ENCODE peak calls at places on chromosome 14, in eight cellular contexts. One of them, this sample, is unnamed. For H3K36me3, the result is how much of the 10 kb centered on the place peaks cover.

GRCh38 chr14:70315942-70316341 is 43.5 kb downstream of the COX16 start:
- DNase-seq in CD8-positive, alpha-beta T cell: no peak
- DNase-seq in left lung: no peak
- DNase-seq in pancreas: no peak
- DNase-seq in ovary: no peak
- DNase-seq in tibial artery: no peak
- DNase-seq in gastrocnemius medialis: no peak
- DNase-seq in fibroblast of lung: no peak
- DNase-seq in this sample: no peak

GRCh38 chr14:48747683-48748082 is 838.5 kb downstream of the RPS29 start:
- DNase-seq in fibroblast of lung: no peak
- DNase-seq in tibial artery: no peak
- DNase-seq in CD8-positive, alpha-beta T cell: no peak
- DNase-seq in ovary: no peak
- DNase-seq in left lung: no peak
- DNase-seq in gastrocnemius medialis: no peak
- DNase-seq in pancreas: no peak
- DNase-seq in this sample: no peak

GRCh38 chr14:89792489-89793366 is 161.8 kb downstream of the EFCAB11 start:
- DNase-seq in gastrocnemius medialis: peak
- DNase-seq in fibroblast of lung: peak
- DNase-seq in tibial artery: peak
- DNase-seq in CD8-positive, alpha-beta T cell: no peak
- DNase-seq in pancreas: no peak
- DNase-seq in ovary: no peak
- DNase-seq in left lung: no peak
- DNase-seq in this sample: no peak

GRCh38 chr14:81172353-81172752 is 48.4 kb downstream of the GTF2A1 start:
- DNase-seq in gastrocnemius medialis: no peak
- DNase-seq in pancreas: no peak
- DNase-seq in tibial artery: no peak
- DNase-seq in CD8-positive, alpha-beta T cell: no peak
- DNase-seq in fibroblast of lung: no peak
- DNase-seq in left lung: no peak
- DNase-seq in ovary: no peak
- DNase-seq in this sample: peak

GRCh38 chr14:26281280-26281998 is 316.4 kb downstream of the NOVA1 start:
- DNase-seq in gastrocnemius medialis: no peak
- DNase-seq in fibroblast of lung: peak
- DNase-seq in pancreas: no peak
- DNase-seq in left lung: no peak
- DNase-seq in CD8-positive, alpha-beta T cell: no peak
- DNase-seq in ovary: no peak
- DNase-seq in tibial artery: no peak
- DNase-seq in this sample: no peak

GRCh38 chr14:21089271-21089670 is 9.2 kb downstream of the ZNF219 start:
- DNase-seq in fibroblast of lung: no peak
- DNase-seq in gastrocnemius medialis: no peak
- DNase-seq in ovary: no peak
- DNase-seq in pancreas: no peak
- DNase-seq in left lung: no peak
- DNase-seq in CD8-positive, alpha-beta T cell: no peak
- DNase-seq in tibial artery: no peak
- DNase-seq in this sample: no peak

GRCh38 chr14:41549821-41550597 is 56.7 kb upstream of the LRFN5 start:
- DNase-seq in ovary: no peak
- DNase-seq in tibial artery: no peak
- DNase-seq in pancreas: no peak
- DNase-seq in CD8-positive, alpha-beta T cell: no peak
- DNase-seq in fibroblast of lung: peak
- DNase-seq in gastrocnemius medialis: no peak
- DNase-seq in left lung: no peak
- DNase-seq in this sample: no peak

GRCh38 chr14:66758031-66758613 is 250.2 kb downstream of the GPHN start:
- DNase-seq in gastrocnemius medialis: no peak
- DNase-seq in ovary: no peak
- DNase-seq in left lung: no peak
- DNase-seq in tibial artery: no peak
- DNase-seq in pancreas: no peak
- DNase-seq in fibroblast of lung: no peak
- DNase-seq in CD8-positive, alpha-beta T cell: no peak
- DNase-seq in this sample: no peak

GRCh38 chr14:68853749-68854148 is 60.9 kb upstream of the ZFP36L1 start:
- DNase-seq in gastrocnemius medialis: no peak
- DNase-seq in tibial artery: no peak
- DNase-seq in pancreas: no peak
- DNase-seq in fibroblast of lung: no peak
- DNase-seq in left lung: no peak
- DNase-seq in ovary: no peak
- DNase-seq in CD8-positive, alpha-beta T cell: no peak
- DNase-seq in this sample: no peak

GRCh38 chr14:34930591-34931069 is 52.2 kb upstream of the SRP54 start:
- DNase-seq in tibial artery: no peak
- DNase-seq in fibroblast of lung: no peak
- DNase-seq in pancreas: no peak
- DNase-seq in gastrocnemius medialis: no peak
- DNase-seq in ovary: no peak
- DNase-seq in left lung: no peak
- DNase-seq in CD8-positive, alpha-beta T cell: no peak
- DNase-seq in this sample: peak

GRCh38 chr14:37150414-37150813 is 22.0 kb downstream of the SLC25A21 start:
- DNase-seq in gastrocnemius medialis: no peak
- DNase-seq in left lung: no peak
- DNase-seq in pancreas: no peak
- DNase-seq in fibroblast of lung: peak
- DNase-seq in ovary: no peak
- DNase-seq in tibial artery: no peak
- DNase-seq in CD8-positive, alpha-beta T cell: no peak
- DNase-seq in this sample: no peak

GRCh38 chr14:93286212-93286890 is 46.5 kb downstream of the BTBD7 start:
- DNase-seq in CD8-positive, alpha-beta T cell: no peak
- DNase-seq in gastrocnemius medialis: no peak
- DNase-seq in tibial artery: no peak
- DNase-seq in fibroblast of lung: peak
- DNase-seq in pancreas: no peak
- DNase-seq in ovary: no peak
- DNase-seq in left lung: no peak
- DNase-seq in this sample: no peak

GRCh38 chr14:43858981-43859380 is 648.1 kb downstream of the FSCB start:
- DNase-seq in left lung: no peak
- DNase-seq in fibroblast of lung: no peak
- DNase-seq in ovary: no peak
- DNase-seq in gastrocnemius medialis: no peak
- DNase-seq in CD8-positive, alpha-beta T cell: no peak
- DNase-seq in pancreas: no peak
- DNase-seq in tibial artery: no peak
- DNase-seq in this sample: no peak
- TF ChIP-seq CTCF in left lung: no peak
- TF ChIP-seq CTCF in fibroblast of lung: no peak
- TF ChIP-seq CTCF in ovary: no peak
- TF ChIP-seq CTCF in gastrocnemius medialis: no peak
- TF ChIP-seq CTCF in CD8-positive, alpha-beta T cell: no peak
- TF ChIP-seq CTCF in pancreas: no peak
- TF ChIP-seq CTCF in tibial artery: no peak
- TF ChIP-seq CTCF in this sample: no peak

GRCh38 chr14:74572829-74573360 is 39.1 kb downstream of the LTBP2 start:
- DNase-seq in tibial artery: no peak
- DNase-seq in CD8-positive, alpha-beta T cell: no peak
- DNase-seq in left lung: no peak
- DNase-seq in ovary: no peak
- DNase-seq in fibroblast of lung: peak
- DNase-seq in pancreas: no peak
- DNase-seq in gastrocnemius medialis: no peak
- DNase-seq in this sample: no peak
- H3K4me3 ChIP-seq in tibial artery: peak
- H3K4me3 ChIP-seq in CD8-positive, alpha-beta T cell: no peak
- H3K4me3 ChIP-seq in left lung: no peak
- H3K4me3 ChIP-seq in ovary: peak
- H3K4me3 ChIP-seq in fibroblast of lung: no peak
- H3K4me3 ChIP-seq in pancreas: no peak
- H3K4me3 ChIP-seq in gastrocnemius medialis: no peak
- H3K4me3 ChIP-seq in this sample: no peak

GRCh38 chr14:52863339-52863700 is 71.9 kb upstream of the GNPNAT1 start:
- DNase-seq in ovary: no peak
- DNase-seq in left lung: no peak
- DNase-seq in tibial artery: no peak
- DNase-seq in gastrocnemius medialis: no peak
- DNase-seq in pancreas: no peak
- DNase-seq in CD8-positive, alpha-beta T cell: no peak
- DNase-seq in fibroblast of lung: peak
- DNase-seq in this sample: no peak
- H3K36me3 ChIP-seq in ovary: under half
- H3K36me3 ChIP-seq in left lung: under half
- H3K36me3 ChIP-seq in tibial artery: half or more
- H3K36me3 ChIP-seq in gastrocnemius medialis: half or more
- H3K36me3 ChIP-seq in pancreas: under half
- H3K36me3 ChIP-seq in CD8-positive, alpha-beta T cell: under half
- H3K36me3 ChIP-seq in fibroblast of lung: under half
- H3K36me3 ChIP-seq in this sample: under half

GRCh38 chr14:55381040-55381439 is 30.6 kb downstream of the ATG14 start:
- DNase-seq in pancreas: no peak
- DNase-seq in left lung: no peak
- DNase-seq in gastrocnemius medialis: no peak
- DNase-seq in fibroblast of lung: no peak
- DNase-seq in ovary: no peak
- DNase-seq in CD8-positive, alpha-beta T cell: no peak
- DNase-seq in tibial artery: no peak
- DNase-seq in this sample: no peak
- TF ChIP-seq CTCF in pancreas: no peak
- TF ChIP-seq CTCF in left lung: no peak
- TF ChIP-seq CTCF in gastrocnemius medialis: no peak
- TF ChIP-seq CTCF in fibroblast of lung: no peak
- TF ChIP-seq CTCF in ovary: no peak
- TF ChIP-seq CTCF in CD8-positive, alpha-beta T cell: no peak
- TF ChIP-seq CTCF in tibial artery: no peak
- TF ChIP-seq CTCF in this sample: no peak

This sample was measured in GM06990.